ENCODE peak calls at places on chromosomes 4 and X, in ten cellular contexts. One of them, this sample, is unnamed.

GRCh38 chrX:48695925-48696300 is 621 bp upstream of the SUV39H1 start:
- DNase-seq in tibial artery: no peak
- DNase-seq in GM23248: no peak
- DNase-seq in HEK293T: no peak
- DNase-seq in Caki2: no peak
- DNase-seq in activated CD4-positive, alpha-beta T cell treated with anti-CD3 and anti-CD28 coated beads for 1 hour: no peak
- DNase-seq in NCI-H510A: no peak
- DNase-seq in kidney: no peak
- DNase-seq in NCI-H226: no peak
- DNase-seq in SJSA1: no peak
- DNase-seq in this sample: no peak

GRCh38 chr4:86512631-86513030 is 81.5 kb upstream of the PTPN13 start:
- DNase-seq in activated CD4-positive, alpha-beta T cell treated with anti-CD3 and anti-CD28 coated beads for 1 hour: no peak
- DNase-seq in GM23248: no peak
- DNase-seq in SJSA1: peak
- DNase-seq in kidney: no peak
- DNase-seq in NCI-H510A: no peak
- DNase-seq in NCI-H226: no peak
- DNase-seq in tibial artery: no peak
- DNase-seq in HEK293T: no peak
- DNase-seq in Caki2: no peak
- DNase-seq in this sample: no peak

GRCh38 chrX:120664081-120664480 is 34.2 kb upstream of the C1GALT1C1 start:
- DNase-seq in kidney: no peak
- DNase-seq in NCI-H510A: no peak
- DNase-seq in GM23248: peak
- DNase-seq in NCI-H226: no peak
- DNase-seq in Caki2: peak
- DNase-seq in HEK293T: no peak
- DNase-seq in tibial artery: no peak
- DNase-seq in activated CD4-positive, alpha-beta T cell treated with anti-CD3 and anti-CD28 coated beads for 1 hour: no peak
- DNase-seq in SJSA1: peak
- DNase-seq in this sample: peak

GRCh38 chrX:86348669-86349068 is 200.4 kb downstream of the DACH2 start:
- DNase-seq in activated CD4-positive, alpha-beta T cell treated with anti-CD3 and anti-CD28 coated beads for 1 hour: no peak
- DNase-seq in SJSA1: no peak
- DNase-seq in GM23248: no peak
- DNase-seq in Caki2: no peak
- DNase-seq in tibial artery: no peak
- DNase-seq in NCI-H226: no peak
- DNase-seq in NCI-H510A: no peak
- DNase-seq in HEK293T: no peak
- DNase-seq in kidney: no peak
- DNase-seq in this sample: peak

GRCh38 chr4:181224826-181225225 is 1018.4 kb upstream of the TENM3 start:
- DNase-seq in HEK293T: no peak
- DNase-seq in SJSA1: no peak
- DNase-seq in Caki2: no peak
- DNase-seq in GM23248: no peak
- DNase-seq in tibial artery: no peak
- DNase-seq in NCI-H510A: no peak
- DNase-seq in activated CD4-positive, alpha-beta T cell treated with anti-CD3 and anti-CD28 coated beads for 1 hour: no peak
- DNase-seq in NCI-H226: no peak
- DNase-seq in kidney: no peak
- DNase-seq in this sample: no peak

GRCh38 chrX:13750204-13750603 is 15.7 kb downstream of the OFD1 start:
- DNase-seq in NCI-H510A: no peak
- DNase-seq in kidney: no peak
- DNase-seq in NCI-H226: peak
- DNase-seq in GM23248: peak
- DNase-seq in HEK293T: peak
- DNase-seq in Caki2: peak
- DNase-seq in activated CD4-positive, alpha-beta T cell treated with anti-CD3 and anti-CD28 coated beads for 1 hour: no peak
- DNase-seq in SJSA1: no peak
- DNase-seq in tibial artery: no peak
- DNase-seq in this sample: peak

GRCh38 chr4:121217385-121217784 is 53.3 kb upstream of the TNIP3 start:
- DNase-seq in GM23248: peak
- DNase-seq in activated CD4-positive, alpha-beta T cell treated with anti-CD3 and anti-CD28 coated beads for 1 hour: no peak
- DNase-seq in NCI-H226: peak
- DNase-seq in HEK293T: no peak
- DNase-seq in kidney: no peak
- DNase-seq in SJSA1: peak
- DNase-seq in Caki2: no peak
- DNase-seq in NCI-H510A: no peak
- DNase-seq in tibial artery: no peak
- DNase-seq in this sample: no peak

GRCh38 chrX:43500996-43501694 is 155.0 kb upstream of the MAOA start:
- DNase-seq in Caki2: no peak
- DNase-seq in NCI-H510A: no peak
- DNase-seq in HEK293T: no peak
- DNase-seq in NCI-H226: no peak
- DNase-seq in tibial artery: no peak
- DNase-seq in kidney: no peak
- DNase-seq in activated CD4-positive, alpha-beta T cell treated with anti-CD3 and anti-CD28 coated beads for 1 hour: no peak
- DNase-seq in SJSA1: no peak
- DNase-seq in GM23248: no peak
- DNase-seq in this sample: no peak

GRCh38 chr4:84722720-84723119 is 139.8 kb downstream of the CDS1 start:
- DNase-seq in activated CD4-positive, alpha-beta T cell treated with anti-CD3 and anti-CD28 coated beads for 1 hour: no peak
- DNase-seq in GM23248: no peak
- DNase-seq in NCI-H510A: no peak
- DNase-seq in SJSA1: no peak
- DNase-seq in Caki2: no peak
- DNase-seq in HEK293T: no peak
- DNase-seq in tibial artery: no peak
- DNase-seq in kidney: no peak
- DNase-seq in NCI-H226: no peak
- DNase-seq in this sample: no peak

This sample was measured in HepG2.